ENCODE peak calls at places on chromosome 1, in five cellular contexts. G, Z, N, V and B are unnamed samples.

GRCh38 chr1:28354121-28354520 is 15.4 kb upstream of the PHACTR4 start:
- DNase-seq in G (no peak), Z (no peak), N (peak; percentile 48), V (peak; percentile 54), B (no peak)

GRCh38 chr1:230857077-230857476 is 11.2 kb downstream of the C1orf198 start:
- DNase-seq in G (no peak), Z (no peak), N (peak; percentile 83), V (no peak), B (no peak)

GRCh38 chr1:117685936-117686806 is 80.3 kb downstream of the TENT5C start:
- DNase-seq in G (no peak), Z (no peak), N (no peak), V (no peak), B (no peak)

GRCh38 chr1:185074307-185074706 is 28.9 kb downstream of the RNF2 start:
- DNase-seq in G (no peak), Z (no peak), N (peak; percentile 17), V (no peak), B (no peak)

GRCh38 chr1:66564250-66564649 is 30.3 kb downstream of the SGIP1 start:
- DNase-seq in G (no peak), Z (no peak), N (peak; percentile 100), V (peak; percentile 77), B (no peak)

GRCh38 chr1:46183119-46183842 is 7.0 kb upstream of the P3R3URF start:
- DNase-seq in G (no peak), Z (no peak), N (peak; percentile 91), V (peak; percentile 69), B (peak; percentile 49)

GRCh38 chr1:48610628-48611542 is 138.9 kb upstream of the SPATA6 start:
- DNase-seq in G (no peak), Z (no peak), N (no peak), V (no peak), B (peak; percentile 34)

GRCh38 chr1:10968411-10968826 is 44.0 kb upstream of the TARDBP start:
- DNase-seq in G (no peak), Z (no peak), N (no peak), V (no peak), B (no peak)

GRCh38 chr1:151540982-151541377 is 871 bp downstream of the TUFT1 start:
- DNase-seq in G (no peak), Z (peak; percentile 79), N (peak; percentile 43), V (no peak), B (peak; percentile 55)

GRCh38 chr1:156703336-156703735 is 2.0 kb downstream of the CRABP2 start:
- DNase-seq in G (no peak), Z (no peak), N (no peak), V (no peak), B (no peak)
- H3K9ac ChIP-seq in G (no peak overlapping the region), Z (no peak overlapping the region), N (peak overlapping the region; percentile 89), V (no peak overlapping the region), B (no peak overlapping the region)

DNA sequence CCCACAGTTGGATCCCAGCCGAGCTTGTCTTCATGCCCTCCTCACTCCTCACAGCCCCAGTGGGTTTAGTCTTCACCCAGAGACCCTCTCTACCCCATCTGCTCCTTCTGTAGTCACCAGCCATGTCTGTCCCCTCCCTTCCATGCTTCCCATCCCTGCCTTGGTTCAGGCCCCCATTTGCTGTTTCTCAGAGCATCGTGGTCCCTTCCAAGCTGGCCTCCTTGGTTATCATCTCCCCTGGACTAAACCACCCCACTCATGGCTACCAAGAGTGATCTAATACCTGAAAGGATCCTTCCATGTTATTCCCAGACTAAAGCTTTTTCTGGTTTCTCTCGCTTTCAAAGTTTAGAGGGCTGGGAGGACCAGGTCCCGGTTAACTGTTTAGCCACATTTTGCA is 8.3 kb downstream of the CNIH3 start:
- DNase-seq in G (no peak), Z (no peak), N (no peak), V (no peak), B (no peak)
- H2BK12ac ChIP-seq in G (no peak overlapping the region), Z (no peak overlapping the region), N (peak overlapping the region; percentile 86), V (peak overlapping the region; percentile 15), B (no peak overlapping the region)

GRCh38 chr1:155860939-155861496 is 1.7 kb downstream of the SYT11 start:
- DNase-seq in G (no peak), Z (no peak), N (no peak), V (no peak), B (no peak)

GRCh38 chr1:155856975-155857930 is at the start of gene GON4L:
- DNase-seq in G (peak; percentile 79), Z (peak; percentile 88), N (peak; percentile 93), V (peak; percentile 91), B (peak; percentile 90)

GRCh38 chr1:155859234-155859829 is at the start of gene SYT11:
- DNase-seq in G (peak; percentile 94), Z (peak; percentile 93), N (peak; percentile 95), V (peak; percentile 96), B (peak; percentile 94)

GRCh38 chr1:155858805-155859233 is 548 bp upstream of the SYT11 start:
- DNase-seq in G (no peak), Z (no peak), N (no peak), V (peak; percentile 60), B (no peak)

GRCh38 chr1:155859881-155860841 is 794 bp downstream of the SYT11 start:
- DNase-seq in G (peak; percentile 88), Z (peak; percentile 71), N (peak; percentile 68), V (peak; percentile 13), B (peak; percentile 37)
- H3K9ac ChIP-seq in G (peak overlapping the region; percentile 68), Z (peak overlapping the region; percentile 85), N (peak overlapping the region; percentile 97), V (no peak overlapping the region), B (peak overlapping the region; percentile 1)

GRCh38 chr1:208068441-208068840 is 157.5 kb upstream of the CD34 start:
- DNase-seq in G (no peak), Z (no peak), N (no peak), V (no peak), B (no peak)

GRCh38 chr1:208068908-208069307 is 158.0 kb upstream of the CD34 start:
- DNase-seq in G (no peak), Z (no peak), N (no peak), V (no peak), B (no peak)

GRCh38 chr1:208069317-208069716 is 158.4 kb upstream of the CD34 start:
- DNase-seq in G (no peak), Z (no peak), N (no peak), V (no peak), B (no peak)

GRCh38 chr1:208065862-208066261 is 154.9 kb upstream of the CD34 start:
- DNase-seq in G (no peak), Z (no peak), N (no peak), V (no peak), B (no peak)

DNA sequence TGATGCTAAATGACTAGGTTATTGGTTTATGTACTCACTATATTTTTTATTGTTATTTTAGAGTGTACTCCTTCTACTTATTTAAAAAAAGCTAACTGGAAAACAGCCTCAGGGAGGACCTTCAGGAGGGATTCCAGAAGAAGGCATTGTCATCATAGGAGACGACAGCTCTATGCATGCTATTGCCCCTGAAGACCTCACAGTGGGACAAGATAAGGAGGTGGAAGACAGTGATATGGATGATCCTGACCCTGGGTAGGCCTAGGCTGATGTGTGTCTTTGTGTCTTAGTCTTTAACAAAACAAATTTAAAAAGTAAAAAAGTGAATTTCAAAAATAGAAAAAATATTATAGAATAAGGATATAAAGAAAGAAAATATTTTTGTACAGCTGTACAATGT is 155.7 kb upstream of the CD34 start:
- DNase-seq in G (no peak), Z (no peak), N (no peak), V (no peak), B (no peak)
- H2BK12ac ChIP-seq in G (no peak overlapping the region), Z (no peak overlapping the region), N (no peak overlapping the region), V (no peak overlapping the region), B (no peak overlapping the region)